ENCODE peak calls at places on chromosome 22, in six cellular contexts. K is lower lobe of right lung, U is esophagus muscularis mucosa, T is nephron progenitor cell, G is cardiac muscle cell, X is Peyer's patch. F is an unnamed sample.

GRCh38 chr22:36925388-36926290 is 12.2 kb downstream of the CSF2RB start:
- DNase-seq in U (no peak), X (no peak), G (peak; percentile 30), T (no peak), K (no peak), F (no peak)

GRCh38 chr22:47371263-47372090 is 609.0 kb downstream of the TBC1D22A start:
- DNase-seq in K (peak; percentile 34), U (no peak), G (no peak), X (no peak), T (no peak), F (no peak)

GRCh38 chr22:46454910-46455269 is 82.5 kb downstream of the CELSR1 start:
- DNase-seq in K (no peak), T (no peak), X (no peak), U (no peak), G (no peak), F (no peak)

GRCh38 chr22:40637181-40638150 is 947 bp upstream of the MRTFA start:
- DNase-seq in T (no peak), U (no peak), G (no peak), X (peak; percentile 56), K (peak; percentile 71), F (peak; percentile 65)

GRCh38 chr22:19819209-19819910 is 35.3 kb downstream of the GNB1L start:
- DNase-seq in K (no peak), T (no peak), U (no peak), G (no peak), X (no peak), F (no peak)

GRCh38 chr22:20305894-20306645 is 13.8 kb downstream of the DGCR6L start:
- DNase-seq in T (peak; percentile 3), U (no peak), X (no peak), K (peak; percentile 24), G (no peak), F (no peak)

GRCh38 chr22:45082795-45083194 is 73.0 kb upstream of the PHF21B start:
- DNase-seq in X (no peak), U (no peak), K (no peak), T (no peak), G (peak; percentile 10), F (no peak)

GRCh38 chr22:32518848-32519247 is 44.2 kb downstream of the FBXO7 start:
- DNase-seq in G (no peak), T (no peak), X (no peak), K (no peak), U (no peak), F (no peak)

GRCh38 chr22:29074276-29074625 is 1.4 kb downstream of the KREMEN1 start:
- DNase-seq in U (no peak), T (no peak), K (no peak), G (no peak), X (no peak), F (no peak)

GRCh38 chr22:40024201-40025061 is 29.7 kb downstream of the FAM83F start:
- DNase-seq in T (peak; percentile 77), U (no peak), X (peak; percentile 65), K (peak; percentile 82), G (peak; percentile 72), F (peak; percentile 87)

GRCh38 chr22:49735411-49736311 is 92.0 kb downstream of the BRD1 start:
- DNase-seq in U (no peak), K (no peak), G (peak; percentile 2), X (no peak), T (peak; percentile 90), F (peak; percentile 51)

GRCh38 chr22:43038325-43038724 is 23.4 kb upstream of the PACSIN2 start:
- DNase-seq in K (no peak), T (no peak), U (no peak), X (no peak), G (no peak), F (no peak)

GRCh38 chr22:47442821-47443220 is 680.4 kb downstream of the TBC1D22A start:
- DNase-seq in K (no peak), G (no peak), X (no peak), T (no peak), U (no peak), F (no peak)

GRCh38 chr22:33666661-33667619 is 253.3 kb downstream of the LARGE1 start:
- DNase-seq in G (no peak), X (peak; percentile 42), T (no peak), K (no peak), U (no peak), F (no peak)

GRCh38 chr22:46025973-46026906 is 49.3 kb upstream of the WNT7B start:
- DNase-seq in X (no peak), G (no peak), K (peak; percentile 28), T (no peak), U (no peak), F (no peak)

GRCh38 chr22:47392729-47393128 is 630.3 kb downstream of the TBC1D22A start:
- DNase-seq in X (no peak), T (no peak), G (no peak), U (no peak), K (no peak), F (no peak)